ENCODE peak calls at places on chromosomes 16 and 17, in six cellular contexts. O, N, R, F, B and U are unnamed samples.

GRCh38 chr16:66502020-66502913 is 47.7 kb downstream of the TK2 start:
- DNase-seq in B (peak), N (no peak), O (peak), R (no peak), F (no peak), U (no peak)

GRCh38 chr16:3149630-3150345 is 15.0 kb downstream of the ZNF213 start:
- DNase-seq in O (peak), B (peak), F (peak), R (peak), N (peak), U (peak)

GRCh38 chr16:76441886-76442285 is 164.7 kb downstream of the CNTNAP4 start:
- DNase-seq in N (no peak), B (no peak), F (no peak), O (no peak), R (no peak), U (peak)

GRCh38 chr16:85444879-85445778 is 168.0 kb upstream of the GSE1 start:
- DNase-seq in B (no peak), O (no peak), N (peak), F (peak), R (peak), U (peak)

GRCh38 chr16:5036228-5037156 is 2.8 kb upstream of the NAGPA start:
- DNase-seq in B (no peak), N (no peak), F (peak), R (no peak), O (no peak), U (no peak)

GRCh38 chr16:28538733-28539596 is at the start of gene NUPR1:
- DNase-seq in O (peak), B (peak), F (peak), N (no peak), R (no peak), U (no peak)

GRCh38 chr16:84449156-84450140 is 55.0 kb downstream of the MEAK7 start:
- DNase-seq in O (no peak), B (no peak), N (no peak), F (no peak), R (no peak), U (no peak)

GRCh38 chr17:39626671-39627169 is at the start of gene PPP1R1B:
- DNase-seq in N (no peak), R (no peak), O (peak), B (no peak), F (no peak), U (peak)

GRCh38 chr17:68204736-68205135 is 43.1 kb upstream of the AMZ2 start:
- DNase-seq in R (peak), N (no peak), B (no peak), F (no peak), O (no peak), U (no peak)

GRCh38 chr17:44651228-44651627 is 5.0 kb upstream of the MEIOC start:
- DNase-seq in N (no peak), R (no peak), B (no peak), O (no peak), F (no peak), U (no peak)

GRCh38 chr17:71959129-71959528 is 161.7 kb upstream of the SOX9 start:
- DNase-seq in B (peak), R (peak), F (no peak), N (no peak), O (no peak), U (peak)

GRCh38 chr17:65193305-65194293 is 56.4 kb downstream of the RGS9 start:
- DNase-seq in R (no peak), O (no peak), B (no peak), F (no peak), N (no peak), U (no peak)

GRCh38 chr16:85567101-85567866 is 45.8 kb upstream of the GSE1 start:
- DNase-seq in F (no peak), R (no peak), O (no peak), B (no peak), N (no peak), U (no peak)

GRCh38 chr17:79668344-79669250 is 57.7 kb upstream of the RBFOX3 start:
- DNase-seq in N (no peak), R (no peak), O (no peak), F (no peak), B (no peak), U (no peak)

GRCh38 chr16:22631264-22631663 is 120.6 kb downstream of the NPIPB5 start:
- DNase-seq in R (no peak), N (no peak), B (no peak), F (no peak), O (no peak), U (no peak)

GRCh38 chr17:28327031-28327607 is 8.1 kb downstream of the TMEM97 start:
- DNase-seq in O (no peak), R (no peak), B (no peak), N (no peak), F (no peak), U (no peak)

GRCh38 chr16:72939247-72939646 is 108.7 kb downstream of the ZFHX3 start:
- DNase-seq in B (peak), O (no peak), F (no peak), N (no peak), R (no peak), U (no peak)

GRCh38 chr17:68355093-68355492 is 63.8 kb downstream of the ARSG start:
- DNase-seq in F (no peak), O (no peak), R (no peak), B (peak), N (no peak), U (no peak)

GRCh38 chr17:59366040-59366757 is 34.7 kb downstream of the YPEL2 start:
- DNase-seq in F (no peak), N (no peak), R (no peak), B (no peak), O (no peak), U (peak)

GRCh38 chr16:68091604-68092261 is 6.6 kb downstream of the NFATC3 start:
- DNase-seq in F (no peak), O (no peak), B (no peak), N (no peak), R (no peak), U (no peak)

GRCh38 chr17:269616-270514 is 82.7 kb downstream of the RPH3AL start:
- DNase-seq in R (no peak), B (no peak), F (peak), N (no peak), O (no peak), U (no peak)

GRCh38 chr17:35890774-35891155 is 10.6 kb upstream of the CCL5 start:
- DNase-seq in F (no peak), B (no peak), O (no peak), R (no peak), N (no peak), U (peak)

GRCh38 chr16:70018254-70018653 is 67.1 kb downstream of the CLEC18A start:
- DNase-seq in B (no peak), R (peak), O (no peak), N (peak), F (no peak), U (peak)

GRCh38 chr17:76598004-76598439 is 12.4 kb upstream of the ST6GALNAC2 start:
- DNase-seq in O (no peak), F (peak), N (no peak), B (no peak), R (no peak), U (no peak)

GRCh38 chr17:72989074-72989610 is 103.3 kb downstream of the SLC39A11 start:
- DNase-seq in O (no peak), B (no peak), R (no peak), N (no peak), F (no peak), U (no peak)

GRCh38 chr16:72832640-72833039 is 215.3 kb downstream of the ZFHX3 start:
- DNase-seq in B (peak), N (peak), R (peak), O (peak), F (peak), U (peak)

GRCh38 chr17:10992097-10992496 is 154.2 kb upstream of the PIRT start:
- DNase-seq in F (no peak), O (no peak), B (no peak), R (no peak), N (no peak), U (no peak)

GRCh38 chr16:86461037-86461436 is 49.3 kb upstream of the FOXF1 start:
- DNase-seq in O (no peak), N (no peak), R (no peak), B (no peak), F (no peak), U (no peak)

GRCh38 chr16:19008770-19009169 is 25.0 kb downstream of the TMC7 start:
- DNase-seq in N (no peak), R (no peak), B (peak), O (no peak), F (no peak), U (no peak)

GRCh38 chr17:51355314-51356083 is 95.2 kb downstream of the UTP18 start:
- DNase-seq in O (no peak), R (no peak), N (no peak), F (no peak), B (peak), U (no peak)

GRCh38 chr16:81273223-81273940 is 34.9 kb downstream of the BCO1 start:
- DNase-seq in O (no peak), R (no peak), B (no peak), F (no peak), N (no peak), U (no peak)

GRCh38 chr17:68344701-68345136 is 53.4 kb downstream of the ARSG start:
- DNase-seq in O (no peak), B (no peak), R (no peak), N (peak), F (no peak), U (peak)

GRCh38 chr17:34781071-34781470 is 180.2 kb downstream of the CCT6B start:
- DNase-seq in N (no peak), R (no peak), B (no peak), O (no peak), F (no peak), U (no peak)

GRCh38 chr16:24773771-24774427 is 44.4 kb downstream of the TNRC6A start:
- DNase-seq in O (no peak), R (no peak), B (no peak), F (no peak), N (no peak), U (no peak)

GRCh38 chr16:368388-369158 is 1.8 kb downstream of the MRPL28 start:
- DNase-seq in B (no peak), O (no peak), R (no peak), N (no peak), F (no peak), U (no peak)